ENCODE peak calls at places on chromosomes 13 and 19, in six cellular contexts. U is adipocyte; Z is effector memory CD4-positive, alpha-beta T cell; B is neuronal stem cell; O is breast epithelium; G is CD8-positive, alpha-beta memory T cell. R is an unnamed sample. For H3K4me1 and H3K36me3, the result is how much of the 10 kb centered on the place peaks cover.

GRCh38 chr13:61463027-61463426 is 47.4 kb upstream of the PCDH20 start:
- DNase-seq in U (no peak), Z (no peak), B (no peak), O (no peak), G (no peak), R (no peak)

GRCh38 chr13:20053016-20053415 is 94.5 kb downstream of the ZMYM2 start:
- DNase-seq in U (no peak), Z (no peak), B (no peak), O (no peak), G (no peak), R (no peak)

GRCh38 chr19:28881616-28882015 is 331.3 kb downstream of the UQCRFS1 start:
- DNase-seq in U (no peak), Z (no peak), B (no peak), O (no peak), G (no peak), R (no peak)

GRCh38 chr13:113528101-113528797 is 37.7 kb upstream of the DCUN1D2 start:
- DNase-seq in U (no peak), Z (no peak), B (no peak), O (no peak), G (no peak), R (no peak)

GRCh38 chr19:40280608-40281221 is 4.4 kb downstream of the AKT2 start:
- DNase-seq in U (no peak), Z (no peak), B (no peak), O (peak), G (no peak), R (no peak)

GRCh38 chr19:53868892-53869804 is 1.5 kb downstream of the MYADM start:
- DNase-seq in U (peak), Z (peak), B (peak), O (peak), G (peak), R (peak)

GRCh38 chr19:3618144-3618810 is 8.3 kb downstream of the CACTIN start:
- DNase-seq in U (peak), Z (peak), B (no peak), O (no peak), G (peak), R (no peak)

GRCh38 chr13:76225815-76226489 is 589.8 kb downstream of the LMO7 start:
- DNase-seq in U (peak), Z (no peak), B (peak), O (no peak), G (no peak), R (no peak)

GRCh38 chr19:28961772-28962500 is 251.0 kb downstream of the UQCRFS1 start:
- DNase-seq in U (peak), Z (no peak), B (no peak), O (no peak), G (no peak), R (no peak)

GRCh38 chr19:35557539-35558399 is 5.7 kb downstream of the ATP4A start:
- DNase-seq in U (peak), Z (peak), B (peak), O (peak), G (peak), R (peak)

GRCh38 chr19:50344661-50345318 is 15.6 kb upstream of the KCNC3 start:
- DNase-seq in U (no peak), Z (no peak), B (no peak), O (no peak), G (no peak), R (no peak)

GRCh38 chr19:34254552-34255432 is at the start of gene GARRE1:
- DNase-seq in U (peak), Z (peak), B (peak), O (no peak), G (peak), R (peak)

GRCh38 chr13:106958690-106959089 is 390.8 kb upstream of the ARGLU1 start:
- DNase-seq in U (no peak), Z (no peak), B (no peak), O (no peak), G (no peak), R (no peak)

GRCh38 chr19:4516199-4516938 is 1.9 kb downstream of the PLIN4 start:
- DNase-seq in U (no peak), Z (no peak), B (no peak), O (no peak), G (no peak), R (no peak)

GRCh38 chr13:94886191-94886590 is 173.8 kb upstream of the SOX21 start:
- DNase-seq in U (peak), Z (no peak), B (no peak), O (no peak), G (no peak), R (no peak)

GRCh38 chr13:113753171-113753570 is 5.9 kb upstream of the TMEM255B start:
- DNase-seq in U (no peak), Z (no peak), B (no peak), O (no peak), G (no peak), R (no peak)

GRCh38 chr19:48962849-48963165 is 2.3 kb upstream of the FTL start:
- DNase-seq in U (no peak), Z (no peak), B (no peak), O (no peak), G (no peak), R (no peak)

GRCh38 chr19:21483589-21484170 is 21.7 kb upstream of the ZNF429 start:
- DNase-seq in U (peak), Z (peak), B (no peak), O (peak), G (peak), R (peak)

GRCh38 chr19:8324186-8325050 is 3.1 kb downstream of the RPS28 start:
- DNase-seq in U (no peak), Z (no peak), B (no peak), O (no peak), G (no peak), R (peak)

GRCh38 chr19:51439021-51439465 is 19.2 kb downstream of the SIGLEC8 start:
- DNase-seq in U (peak), Z (no peak), B (no peak), O (no peak), G (no peak), R (no peak)

GRCh38 chr19:16587031-16588023 is 15.1 kb upstream of the SLC35E1 start:
- DNase-seq in U (peak), Z (peak), B (no peak), O (no peak), G (peak), R (no peak)

GRCh38 chr19:16585808-16586476 is 13.7 kb upstream of the SLC35E1 start:
- DNase-seq in U (no peak), Z (peak), B (no peak), O (no peak), G (no peak), R (no peak)

GRCh38 chr19:16582486-16583261 is 10.5 kb upstream of the SLC35E1 start:
- DNase-seq in U (no peak), Z (no peak), B (no peak), O (no peak), G (no peak), R (no peak)

GRCh38 chr19:16586477-16586871 is 14.3 kb upstream of the SLC35E1 start:
- DNase-seq in U (no peak), Z (no peak), B (no peak), O (no peak), G (no peak), R (no peak)

GRCh38 chr19:16584825-16585801 is 12.9 kb upstream of the SLC35E1 start:
- DNase-seq in U (no peak), Z (no peak), B (no peak), O (no peak), G (no peak), R (no peak)
- H3K4me1 ChIP-seq in U (half or more), Z (half or more), B (under half), O (under half), G (half or more), R (under half)

GRCh38 chr13:40114305-40114896 is 458.9 kb downstream of the COG6 start:
- DNase-seq in U (no peak), Z (no peak), B (no peak), O (no peak), G (no peak), R (no peak)

GRCh38 chr13:40113644-40114304 is 458.3 kb downstream of the COG6 start:
- DNase-seq in U (no peak), Z (no peak), B (no peak), O (no peak), G (no peak), R (no peak)

GRCh38 chr13:40103864-40104263 is 448.4 kb downstream of the COG6 start:
- DNase-seq in U (no peak), Z (no peak), B (no peak), O (no peak), G (no peak), R (no peak)

GRCh38 chr13:40109324-40109958 is 454.0 kb downstream of the COG6 start:
- DNase-seq in U (peak), Z (no peak), B (no peak), O (no peak), G (no peak), R (no peak)
- H3K4me3 ChIP-seq in U (peak), Z (no peak), B (no peak), O (no peak), G (no peak), R (no peak)

GRCh38 chr13:43978688-43979087 is 99.0 kb downstream of the LACC1 start:
- DNase-seq in U (no peak), Z (no peak), B (no peak), O (no peak), G (no peak), R (no peak)
- H3K36me3 ChIP-seq in U (under half), Z (under half), B (under half), O (under half), G (under half), R (under half)

GRCh38 chr13:50124536-50125305 is 109.5 kb downstream of the KCNRG start:
- DNase-seq in U (peak), Z (peak), B (peak), O (no peak), G (peak), R (peak)

GRCh38 chr13:50123515-50123861 is 108.2 kb downstream of the KCNRG start:
- DNase-seq in U (no peak), Z (no peak), B (no peak), O (no peak), G (no peak), R (no peak)

GRCh38 chr13:50123002-50123401 is 107.8 kb downstream of the KCNRG start:
- DNase-seq in U (no peak), Z (no peak), B (no peak), O (no peak), G (no peak), R (no peak)

GRCh38 chr13:50125306-50125555 is 110.0 kb downstream of the KCNRG start:
- DNase-seq in U (no peak), Z (no peak), B (no peak), O (no peak), G (no peak), R (no peak)

DNA sequence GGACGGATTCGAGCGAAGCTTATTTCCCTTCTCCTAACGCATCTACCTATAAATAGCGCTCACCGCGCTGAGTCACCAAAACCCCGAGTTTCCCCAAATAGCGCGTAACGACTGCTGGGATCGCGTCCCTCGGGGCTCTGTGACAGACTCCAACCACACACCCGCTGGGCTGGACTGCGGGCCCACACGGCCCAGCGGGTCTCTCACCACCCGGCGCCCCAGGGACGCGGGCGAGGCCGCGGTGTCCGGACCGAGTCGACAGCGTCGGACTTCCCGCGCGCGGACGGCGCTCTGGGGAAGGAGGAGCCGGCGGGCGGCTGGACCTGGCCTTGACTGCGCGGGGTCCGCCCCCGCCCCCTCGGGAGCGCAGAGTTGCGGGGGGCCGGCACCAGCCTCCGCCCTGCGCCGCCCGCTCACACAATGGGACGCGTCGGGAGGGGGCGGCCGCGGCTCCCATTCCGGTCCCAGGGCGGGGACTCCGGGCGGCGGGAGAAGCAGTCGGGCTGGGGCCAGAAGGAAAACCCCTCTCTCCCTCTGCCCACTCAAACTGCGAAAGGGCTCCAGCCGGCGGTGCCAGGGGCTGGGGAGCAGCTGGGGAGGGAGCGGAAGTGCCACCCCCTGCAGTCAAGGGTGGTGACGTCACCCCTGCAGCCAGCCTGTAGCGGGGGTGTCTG is 108.8 kb downstream of the KCNRG start:
- DNase-seq in U (peak), Z (peak), B (peak), O (peak), G (peak), R (no peak)
- H3K4me1 ChIP-seq in U (under half), Z (under half), B (under half), O (under half), G (under half), R (under half)

DNA sequence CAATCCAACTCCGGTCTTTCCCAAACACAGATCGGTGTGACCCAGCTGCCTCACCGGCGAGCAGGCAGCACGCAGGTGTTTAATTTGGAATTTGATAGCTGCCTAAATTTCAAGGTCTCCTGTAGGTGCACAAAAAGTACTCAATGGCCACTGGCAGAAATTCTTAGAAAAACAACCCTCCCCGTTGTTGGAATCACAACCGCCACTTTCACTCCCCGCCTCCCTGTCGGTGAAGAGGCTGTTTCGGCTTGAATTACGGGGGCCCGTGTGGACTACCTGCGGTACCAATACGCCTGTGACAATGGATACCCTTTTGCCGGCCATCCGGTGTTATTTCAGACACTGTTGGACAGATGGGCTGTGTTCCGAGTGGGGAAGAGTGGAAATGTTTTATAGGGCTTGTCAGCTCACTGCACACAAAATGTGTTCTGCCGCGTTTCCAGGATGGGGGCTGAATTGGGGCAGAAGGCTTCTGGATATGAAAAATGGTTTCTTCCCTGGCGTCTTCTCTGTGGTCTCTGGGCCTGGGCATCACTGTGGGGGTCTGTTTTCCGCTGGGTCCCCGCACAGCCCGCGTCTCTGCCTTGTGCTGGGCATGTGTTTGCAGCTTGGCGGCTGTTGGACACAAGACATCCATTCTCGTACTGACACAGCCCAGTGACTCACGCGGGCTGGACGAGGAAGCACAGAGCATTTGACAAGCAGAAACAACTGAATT is 45.4 kb downstream of the ZIC5 start:
- DNase-seq in U (no peak), Z (no peak), B (no peak), O (no peak), G (no peak), R (no peak)
- H3K4me3 ChIP-seq in U (peak), Z (no peak), B (no peak), O (no peak), G (no peak), R (no peak)

GRCh38 chr13:26213345-26213744 is 8.8 kb downstream of the RNF6 start:
- DNase-seq in U (no peak), Z (no peak), B (no peak), O (no peak), G (no peak), R (no peak)
- H3K36me3 ChIP-seq in U (half or more), Z (half or more), B (under half), O (under half), G (under half), R (half or more)

GRCh38 chr13:47213057-47213456 is 316.2 kb upstream of the HTR2A start:
- DNase-seq in U (no peak), Z (no peak), B (no peak), O (no peak), G (no peak), R (no peak)

GRCh38 chr13:47220453-47221150 is 323.7 kb upstream of the HTR2A start:
- DNase-seq in U (no peak), Z (no peak), B (no peak), O (no peak), G (no peak), R (no peak)

GRCh38 chr13:47215741-47216140 is 318.9 kb upstream of the HTR2A start:
- DNase-seq in U (peak), Z (no peak), B (no peak), O (no peak), G (no peak), R (no peak)

GRCh38 chr13:47216176-47216822 is 319.4 kb upstream of the HTR2A start:
- DNase-seq in U (peak), Z (no peak), B (no peak), O (no peak), G (no peak), R (no peak)

DNA sequence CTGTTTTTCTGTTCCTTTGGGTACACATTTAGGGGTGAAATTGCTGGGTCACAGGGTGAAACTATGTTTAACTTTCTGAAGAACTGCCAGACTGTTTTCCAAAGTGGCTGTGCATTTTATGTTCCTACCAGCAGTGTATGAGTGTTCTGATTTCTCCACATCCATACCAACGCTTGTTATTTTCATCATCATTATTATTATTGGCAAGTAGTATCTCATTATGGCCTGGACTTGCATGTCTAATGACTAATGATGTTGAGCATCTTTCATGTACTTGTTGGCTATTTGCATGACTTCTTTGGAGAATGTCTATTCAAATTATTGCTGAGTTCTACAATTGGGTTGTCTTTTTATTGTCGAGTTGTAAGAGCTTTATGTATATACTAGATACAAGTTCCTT is 321.8 kb upstream of the HTR2A start:
- DNase-seq in U (no peak), Z (no peak), B (no peak), O (no peak), G (no peak), R (no peak)
- H3K4me1 ChIP-seq in U (under half), Z (under half), B (under half), O (under half), G (under half), R (under half)